ENCODE peak calls at places on chromosomes 11 and 22, in nine cellular contexts. J is non-pigmented ciliary epithelial cell, K is H9, I is cardiac fibroblast, G is C1 segment of cervical spinal cord, C is IMR-90, N is choroid plexus epithelial cell, R is EH, W is astrocyte of the cerebellum. H is an unnamed sample.

GRCh38 chr11:67320011-67320410 is 16.7 kb downstream of the SSH3 start:
- DNase-seq in W (no peak), G (no peak), R (peak; percentile 51), K (no peak), C (peak; percentile 71), J (no peak), I (no peak), N (peak; percentile 14), H (no peak)

GRCh38 chr11:64535811-64536210 is 55.2 kb upstream of the SLC22A12 start:
- DNase-seq in I (no peak), J (no peak), G (no peak), R (no peak), C (no peak), N (no peak), K (no peak), W (no peak), H (no peak)

GRCh38 chr11:67304511-67305113 is 1.3 kb downstream of the SSH3 start:
- DNase-seq in I (no peak), W (no peak), K (peak; percentile 28), C (no peak), R (no peak), J (no peak), G (no peak), N (no peak), H (no peak)

GRCh38 chr11:127998421-127998820 is 588.9 kb downstream of the ETS1 start:
- DNase-seq in K (no peak), G (no peak), I (peak; percentile 36), C (peak; percentile 45), W (no peak), R (peak; percentile 57), J (no peak), N (no peak), H (no peak)

GRCh38 chr11:124402326-124402922 is 3.6 kb upstream of the OR8B3 start:
- DNase-seq in G (no peak), I (peak; percentile 96), N (peak; percentile 95), C (peak; percentile 86), W (peak; percentile 88), K (peak; percentile 64), J (peak; percentile 70), R (peak; percentile 76), H (peak; percentile 57)

GRCh38 chr11:93744669-93745004 is 3.2 kb downstream of the C11orf54 start:
- DNase-seq in W (no peak), I (no peak), J (no peak), C (no peak), G (no peak), N (no peak), K (no peak), R (no peak), H (no peak)

GRCh38 chr11:7530013-7530412 is 16.2 kb downstream of the PPFIBP2 start:
- DNase-seq in W (no peak), I (no peak), K (no peak), R (no peak), J (no peak), C (no peak), G (no peak), N (no peak), H (no peak)

GRCh38 chr11:20024172-20024935 is 135.9 kb downstream of the DBX1 start:
- DNase-seq in K (no peak), N (no peak), R (no peak), J (no peak), W (no peak), G (no peak), C (no peak), I (no peak), H (no peak)

GRCh38 chr11:133520707-133521106 is 11.6 kb downstream of the OPCML start:
- DNase-seq in G (no peak), N (no peak), I (no peak), J (no peak), R (no peak), K (no peak), C (no peak), W (no peak), H (peak; percentile 28)

GRCh38 chr11:104033561-104033960 is 2.9 kb upstream of the DDI1 start:
- DNase-seq in I (no peak), R (no peak), C (peak; percentile 4), N (peak; percentile 70), G (no peak), K (no peak), J (no peak), W (no peak), H (no peak)

GRCh38 chr11:102653744-102654291 is 28.7 kb upstream of the MMP20 start:
- DNase-seq in J (no peak), I (peak; percentile 27), R (no peak), K (no peak), G (no peak), N (no peak), C (peak; percentile 6), W (no peak), H (peak; percentile 20)

GRCh38 chr11:131661137-131661536 is 290.7 kb downstream of the NTM start:
- DNase-seq in J (no peak), R (peak; percentile 56), G (no peak), W (no peak), C (peak; percentile 32), I (no peak), N (no peak), K (no peak), H (peak; percentile 72)

GRCh38 chr11:22244986-22245592 is 52.2 kb downstream of the ANO5 start:
- DNase-seq in N (peak; percentile 59), J (peak; percentile 9), C (peak; percentile 19), I (peak; percentile 54), R (peak; percentile 39), K (peak; percentile 62), W (peak; percentile 9), G (no peak), H (peak; percentile 27)

GRCh38 chr11:10317776-10318526 is 13.1 kb downstream of the ADM start:
- DNase-seq in G (no peak), N (no peak), J (no peak), R (no peak), K (no peak), C (no peak), W (no peak), I (no peak), H (no peak)

GRCh38 chr11:6660712-6661111 is 5.1 kb upstream of the DCHS1 start:
- DNase-seq in J (no peak), N (no peak), R (no peak), W (no peak), I (no peak), C (no peak), K (no peak), G (no peak), H (no peak)

GRCh38 chr11:63613517-63614135 is 607 bp downstream of the PLAAT3 start:
- DNase-seq in K (peak; percentile 85), W (no peak), C (no peak), G (peak; percentile 59), N (no peak), J (no peak), I (no peak), R (peak; percentile 32), H (peak; percentile 32)

GRCh38 chr11:76410771-76411423 is 29.8 kb downstream of the GVQW3 start:
- DNase-seq in W (no peak), I (no peak), K (no peak), G (no peak), N (no peak), C (no peak), J (no peak), R (no peak), H (no peak)

GRCh38 chr22:20464096-20464614 is 26.5 kb upstream of the SCARF2 start:
- DNase-seq in N (no peak), G (no peak), W (no peak), I (no peak), K (no peak), J (no peak), C (no peak), R (no peak), H (no peak)

GRCh38 chr11:108872781-108873291 is 208.0 kb downstream of the DDX10 start:
- DNase-seq in W (no peak), I (peak; percentile 76), N (peak; percentile 44), G (no peak), C (peak; percentile 15), J (no peak), K (no peak), R (peak; percentile 40), H (peak; percentile 30)

GRCh38 chr11:73760680-73761402 is at the start of gene RAB6A:
- DNase-seq in G (peak; percentile 93), N (peak; percentile 100), K (peak; percentile 99), J (peak; percentile 99), R (peak; percentile 100), I (peak; percentile 100), C (peak; percentile 100), W (peak; percentile 99), H (peak; percentile 99)

GRCh38 chr11:45725776-45726606 is 60.6 kb upstream of the CHST1 start:
- DNase-seq in G (no peak), N (no peak), K (no peak), C (no peak), J (no peak), W (no peak), R (no peak), I (no peak), H (no peak)

GRCh38 chr11:70064011-70064725 is 13.9 kb upstream of the ANO1 start:
- DNase-seq in N (no peak), W (no peak), C (no peak), R (no peak), I (no peak), J (no peak), K (peak; percentile 19), G (no peak), H (no peak)